ENCODE peak calls at places on chromosomes 11 and 22, in ten cellular contexts. One of them, this sample, is unnamed. For H3K4me1, the result is how much of the 10 kb centered on the place peaks cover.

GRCh38 chr11:35927730-35928129 is 16.1 kb upstream of the LDLRAD3 start:
- DNase-seq in H9: no peak
- DNase-seq in fibroblast of lung: peak
- DNase-seq in suprapubic skin: peak
- DNase-seq in kidney: peak
- DNase-seq in A549: peak
- DNase-seq in ovary: peak
- DNase-seq in stomach: peak
- DNase-seq in pancreas: peak
- DNase-seq in heart right ventricle: no peak
- DNase-seq in this sample: peak

GRCh38 chr22:27331526-27332281 is 469.9 kb downstream of the MN1 start:
- DNase-seq in H9: peak
- DNase-seq in fibroblast of lung: peak
- DNase-seq in suprapubic skin: no peak
- DNase-seq in kidney: peak
- DNase-seq in A549: peak
- DNase-seq in ovary: no peak
- DNase-seq in stomach: peak
- DNase-seq in pancreas: peak
- DNase-seq in heart right ventricle: peak
- DNase-seq in this sample: no peak

GRCh38 chr11:73386026-73386425 is 9.8 kb downstream of the RELT start:
- DNase-seq in H9: no peak
- DNase-seq in fibroblast of lung: no peak
- DNase-seq in suprapubic skin: no peak
- DNase-seq in kidney: no peak
- DNase-seq in A549: no peak
- DNase-seq in ovary: no peak
- DNase-seq in stomach: no peak
- DNase-seq in pancreas: no peak
- DNase-seq in heart right ventricle: no peak
- DNase-seq in this sample: no peak

GRCh38 chr11:46553746-46554204 is 40.0 kb downstream of the AMBRA1 start:
- DNase-seq in H9: no peak
- DNase-seq in fibroblast of lung: no peak
- DNase-seq in suprapubic skin: no peak
- DNase-seq in kidney: no peak
- DNase-seq in A549: peak
- DNase-seq in ovary: no peak
- DNase-seq in stomach: no peak
- DNase-seq in pancreas: no peak
- DNase-seq in heart right ventricle: no peak
- DNase-seq in this sample: no peak

GRCh38 chr11:426851-427250 is 12.1 kb upstream of the SIGIRR start:
- DNase-seq in H9: no peak
- DNase-seq in fibroblast of lung: no peak
- DNase-seq in suprapubic skin: no peak
- DNase-seq in kidney: peak
- DNase-seq in A549: no peak
- DNase-seq in ovary: no peak
- DNase-seq in stomach: no peak
- DNase-seq in pancreas: no peak
- DNase-seq in heart right ventricle: no peak
- DNase-seq in this sample: no peak

GRCh38 chr22:49393526-49393925 is 434.1 kb downstream of the BRD1 start:
- DNase-seq in H9: peak
- DNase-seq in fibroblast of lung: no peak
- DNase-seq in suprapubic skin: peak
- DNase-seq in kidney: no peak
- DNase-seq in A549: no peak
- DNase-seq in ovary: no peak
- DNase-seq in stomach: no peak
- DNase-seq in pancreas: no peak
- DNase-seq in heart right ventricle: no peak
- DNase-seq in this sample: no peak

GRCh38 chr11:26247340-26247739 is 84.6 kb upstream of the ANO3 start:
- DNase-seq in H9: no peak
- DNase-seq in fibroblast of lung: peak
- DNase-seq in suprapubic skin: no peak
- DNase-seq in kidney: no peak
- DNase-seq in A549: no peak
- DNase-seq in ovary: no peak
- DNase-seq in stomach: no peak
- DNase-seq in pancreas: no peak
- DNase-seq in heart right ventricle: no peak
- DNase-seq in this sample: peak

GRCh38 chr11:14218728-14219127 is 140.3 kb downstream of the RRAS2 start:
- DNase-seq in H9: no peak
- DNase-seq in fibroblast of lung: no peak
- DNase-seq in suprapubic skin: no peak
- DNase-seq in kidney: no peak
- DNase-seq in A549: no peak
- DNase-seq in ovary: no peak
- DNase-seq in stomach: no peak
- DNase-seq in pancreas: no peak
- DNase-seq in heart right ventricle: no peak
- DNase-seq in this sample: no peak

GRCh38 chr11:75760710-75761493 is 7.7 kb upstream of the DGAT2 start:
- DNase-seq in H9: no peak
- DNase-seq in fibroblast of lung: peak
- DNase-seq in suprapubic skin: no peak
- DNase-seq in kidney: no peak
- DNase-seq in A549: no peak
- DNase-seq in ovary: no peak
- DNase-seq in stomach: no peak
- DNase-seq in pancreas: no peak
- DNase-seq in heart right ventricle: no peak
- DNase-seq in this sample: no peak

GRCh38 chr11:117220999-117221774 is 10.7 kb downstream of the PCSK7 start:
- DNase-seq in H9: no peak
- DNase-seq in fibroblast of lung: peak
- DNase-seq in suprapubic skin: no peak
- DNase-seq in kidney: peak
- DNase-seq in A549: no peak
- DNase-seq in ovary: peak
- DNase-seq in stomach: no peak
- DNase-seq in pancreas: peak
- DNase-seq in heart right ventricle: peak
- DNase-seq in this sample: no peak

GRCh38 chr22:22376352-22376706 is 131.7 kb downstream of the VPREB1 start:
- DNase-seq in H9: no peak
- DNase-seq in fibroblast of lung: no peak
- DNase-seq in suprapubic skin: no peak
- DNase-seq in kidney: no peak
- DNase-seq in A549: no peak
- DNase-seq in ovary: no peak
- DNase-seq in stomach: no peak
- DNase-seq in pancreas: no peak
- DNase-seq in heart right ventricle: no peak
- DNase-seq in this sample: no peak

GRCh38 chr22:30240541-30241417 is 5.8 kb downstream of the LIF start:
- DNase-seq in H9: no peak
- DNase-seq in fibroblast of lung: no peak
- DNase-seq in suprapubic skin: no peak
- DNase-seq in kidney: no peak
- DNase-seq in A549: no peak
- DNase-seq in ovary: no peak
- DNase-seq in stomach: no peak
- DNase-seq in pancreas: no peak
- DNase-seq in heart right ventricle: no peak
- DNase-seq in this sample: no peak
- H3K27ac ChIP-seq in H9: no peak
- H3K27ac ChIP-seq in fibroblast of lung: peak
- H3K27ac ChIP-seq in suprapubic skin: no peak
- H3K27ac ChIP-seq in kidney: no peak
- H3K27ac ChIP-seq in A549: peak
- H3K27ac ChIP-seq in ovary: no peak
- H3K27ac ChIP-seq in stomach: no peak
- H3K27ac ChIP-seq in pancreas: no peak
- H3K27ac ChIP-seq in heart right ventricle: no peak
- H3K27ac ChIP-seq in this sample: no peak

GRCh38 chr22:20060700-20061480 is 19.2 kb upstream of the DGCR8 start:
- DNase-seq in H9: no peak
- DNase-seq in fibroblast of lung: no peak
- DNase-seq in suprapubic skin: no peak
- DNase-seq in kidney: no peak
- DNase-seq in A549: no peak
- DNase-seq in ovary: no peak
- DNase-seq in stomach: no peak
- DNase-seq in pancreas: no peak
- DNase-seq in heart right ventricle: no peak
- DNase-seq in this sample: no peak
- TF ChIP-seq CTCF in H9: peak
- TF ChIP-seq CTCF in fibroblast of lung: no peak
- TF ChIP-seq CTCF in suprapubic skin: no peak
- TF ChIP-seq CTCF in kidney: no peak
- TF ChIP-seq CTCF in A549: no peak
- TF ChIP-seq CTCF in ovary: no peak
- TF ChIP-seq CTCF in stomach: no peak
- TF ChIP-seq CTCF in pancreas: no peak
- TF ChIP-seq CTCF in heart right ventricle: no peak
- TF ChIP-seq CTCF in this sample: no peak

DNA sequence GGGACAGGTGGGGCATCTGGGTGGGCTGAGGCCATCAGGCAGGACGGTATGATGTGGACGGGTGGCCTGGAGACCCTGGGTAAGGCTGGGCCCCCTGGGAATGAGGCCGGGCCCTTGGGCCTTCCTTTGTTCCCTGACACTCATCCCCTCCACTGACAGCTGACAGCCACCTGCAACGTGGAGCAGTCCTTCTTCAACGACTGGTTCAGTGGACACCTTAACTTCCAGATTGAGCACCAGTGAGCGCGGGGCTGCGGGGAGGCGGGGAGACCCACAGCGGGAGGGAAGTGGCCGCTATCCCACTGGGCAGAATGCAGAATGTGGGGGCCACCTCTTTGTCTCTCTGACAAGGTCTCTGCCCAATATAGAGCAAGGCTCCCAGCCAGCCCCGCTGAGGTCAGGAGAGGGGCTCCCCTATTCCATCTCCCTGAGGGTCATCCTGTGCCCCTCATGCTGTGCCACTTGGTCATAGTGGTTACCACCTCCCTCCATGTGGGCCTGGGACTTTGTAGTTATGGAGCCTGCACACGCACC is 27.7 kb downstream of the FADS3 start:
- DNase-seq in H9: no peak
- DNase-seq in fibroblast of lung: no peak
- DNase-seq in suprapubic skin: no peak
- DNase-seq in kidney: no peak
- DNase-seq in A549: no peak
- DNase-seq in ovary: no peak
- DNase-seq in stomach: no peak
- DNase-seq in pancreas: no peak
- DNase-seq in heart right ventricle: no peak
- DNase-seq in this sample: no peak
- H3K4me1 ChIP-seq in H9: under half
- H3K4me1 ChIP-seq in fibroblast of lung: under half
- H3K4me1 ChIP-seq in suprapubic skin: under half
- H3K4me1 ChIP-seq in kidney: under half
- H3K4me1 ChIP-seq in A549: under half
- H3K4me1 ChIP-seq in ovary: under half
- H3K4me1 ChIP-seq in stomach: under half
- H3K4me1 ChIP-seq in pancreas: under half
- H3K4me1 ChIP-seq in heart right ventricle: under half
- H3K4me1 ChIP-seq in this sample: under half

GRCh38 chr11:114059278-114059983 is at the start of gene ZBTB16:
- DNase-seq in H9: peak
- DNase-seq in fibroblast of lung: peak
- DNase-seq in suprapubic skin: peak
- DNase-seq in kidney: peak
- DNase-seq in A549: no peak
- DNase-seq in ovary: peak
- DNase-seq in stomach: peak
- DNase-seq in pancreas: peak
- DNase-seq in heart right ventricle: peak
- DNase-seq in this sample: no peak

GRCh38 chr11:114058026-114058706 is 1.3 kb upstream of the ZBTB16 start:
- DNase-seq in H9: peak
- DNase-seq in fibroblast of lung: peak
- DNase-seq in suprapubic skin: peak
- DNase-seq in kidney: no peak
- DNase-seq in A549: no peak
- DNase-seq in ovary: peak
- DNase-seq in stomach: no peak
- DNase-seq in pancreas: no peak
- DNase-seq in heart right ventricle: no peak
- DNase-seq in this sample: no peak

GRCh38 chr11:114057605-114058004 is 1.9 kb upstream of the ZBTB16 start:
- DNase-seq in H9: no peak
- DNase-seq in fibroblast of lung: no peak
- DNase-seq in suprapubic skin: no peak
- DNase-seq in kidney: no peak
- DNase-seq in A549: no peak
- DNase-seq in ovary: no peak
- DNase-seq in stomach: no peak
- DNase-seq in pancreas: no peak
- DNase-seq in heart right ventricle: no peak
- DNase-seq in this sample: no peak

GRCh38 chr11:114059984-114060401 is 482 bp downstream of the ZBTB16 start:
- DNase-seq in H9: no peak
- DNase-seq in fibroblast of lung: peak
- DNase-seq in suprapubic skin: no peak
- DNase-seq in kidney: no peak
- DNase-seq in A549: peak
- DNase-seq in ovary: peak
- DNase-seq in stomach: peak
- DNase-seq in pancreas: no peak
- DNase-seq in heart right ventricle: peak
- DNase-seq in this sample: peak

DNA sequence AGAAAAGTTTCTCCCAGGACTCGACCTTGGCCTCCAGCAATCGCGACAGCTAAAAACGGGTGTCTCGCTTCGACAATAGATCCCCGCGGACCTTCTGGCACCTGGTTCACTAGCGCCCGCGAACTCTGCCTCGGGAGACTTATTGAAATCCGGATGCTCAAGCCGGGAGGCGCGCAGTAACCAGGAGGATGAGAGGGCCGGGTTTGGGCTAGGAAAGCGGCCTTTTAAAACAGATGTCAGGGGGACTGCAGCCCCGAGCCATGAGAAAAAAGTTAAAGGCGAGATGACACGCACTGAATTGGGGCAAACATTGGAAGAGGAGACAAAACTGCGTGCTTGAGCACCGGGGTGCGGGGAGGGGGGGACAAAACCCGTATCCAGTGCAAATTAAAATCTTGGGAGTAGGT is 637 bp upstream of the ZBTB16 start:
- DNase-seq in H9: peak
- DNase-seq in fibroblast of lung: no peak
- DNase-seq in suprapubic skin: no peak
- DNase-seq in kidney: no peak
- DNase-seq in A549: no peak
- DNase-seq in ovary: peak
- DNase-seq in stomach: peak
- DNase-seq in pancreas: no peak
- DNase-seq in heart right ventricle: no peak
- DNase-seq in this sample: no peak
- H3K27ac ChIP-seq in H9: no peak
- H3K27ac ChIP-seq in fibroblast of lung: no peak
- H3K27ac ChIP-seq in suprapubic skin: peak
- H3K27ac ChIP-seq in kidney: no peak
- H3K27ac ChIP-seq in A549: no peak
- H3K27ac ChIP-seq in ovary: peak
- H3K27ac ChIP-seq in stomach: peak
- H3K27ac ChIP-seq in pancreas: peak
- H3K27ac ChIP-seq in heart right ventricle: peak
- H3K27ac ChIP-seq in this sample: no peak

GRCh38 chr11:127993788-127994187 is 593.6 kb downstream of the ETS1 start:
- DNase-seq in H9: peak
- DNase-seq in fibroblast of lung: no peak
- DNase-seq in suprapubic skin: no peak
- DNase-seq in kidney: no peak
- DNase-seq in A549: peak
- DNase-seq in ovary: no peak
- DNase-seq in stomach: no peak
- DNase-seq in pancreas: no peak
- DNase-seq in heart right ventricle: no peak
- DNase-seq in this sample: no peak
- TF ChIP-seq CTCF in H9: peak
- TF ChIP-seq CTCF in fibroblast of lung: no peak
- TF ChIP-seq CTCF in suprapubic skin: no peak
- TF ChIP-seq CTCF in kidney: no peak
- TF ChIP-seq CTCF in A549: no peak
- TF ChIP-seq CTCF in ovary: no peak
- TF ChIP-seq CTCF in stomach: no peak
- TF ChIP-seq CTCF in pancreas: no peak
- TF ChIP-seq CTCF in heart right ventricle: no peak
- TF ChIP-seq CTCF in this sample: no peak